ENCODE peak calls at places on chromosomes 11 and 22, in five cellular contexts. One of them, this sample, is unnamed.

GRCh38 chr11:85961930-85962363 is 106.8 kb downstream of the CCDC83 start:
- DNase-seq in cardiac muscle cell: no peak
- DNase-seq in thyroid gland: no peak
- DNase-seq in coronary artery: no peak
- DNase-seq in right atrium auricular region: no peak
- DNase-seq in this sample: peak

GRCh38 chr22:43867839-43868652 is 5.7 kb upstream of the SULT4A1 start:
- DNase-seq in coronary artery: no peak
- DNase-seq in cardiac muscle cell: peak
- DNase-seq in thyroid gland: peak
- DNase-seq in right atrium auricular region: no peak
- DNase-seq in this sample: no peak

GRCh38 chr22:17570851-17571631 is 7.7 kb downstream of the SLC25A18 start:
- DNase-seq in coronary artery: peak
- DNase-seq in thyroid gland: peak
- DNase-seq in right atrium auricular region: peak
- DNase-seq in cardiac muscle cell: peak
- DNase-seq in this sample: peak

GRCh38 chr11:118652681-118653181 is 26.7 kb downstream of the TREH start:
- DNase-seq in coronary artery: peak
- DNase-seq in thyroid gland: no peak
- DNase-seq in cardiac muscle cell: no peak
- DNase-seq in right atrium auricular region: no peak
- DNase-seq in this sample: no peak

GRCh38 chr22:23531283-23531921 is 48.7 kb downstream of the IGLL1 start:
- DNase-seq in coronary artery: no peak
- DNase-seq in right atrium auricular region: no peak
- DNase-seq in thyroid gland: no peak
- DNase-seq in cardiac muscle cell: no peak
- DNase-seq in this sample: no peak

GRCh38 chr22:28155808-28156207 is 236.8 kb upstream of the PITPNB start:
- DNase-seq in cardiac muscle cell: no peak
- DNase-seq in thyroid gland: no peak
- DNase-seq in coronary artery: no peak
- DNase-seq in right atrium auricular region: no peak
- DNase-seq in this sample: no peak

GRCh38 chr22:48782817-48783511 is 1044.7 kb downstream of the BRD1 start:
- DNase-seq in cardiac muscle cell: no peak
- DNase-seq in coronary artery: peak
- DNase-seq in thyroid gland: no peak
- DNase-seq in right atrium auricular region: peak
- DNase-seq in this sample: no peak

GRCh38 chr11:35237860-35238715 is 99.1 kb downstream of the CD44 start:
- DNase-seq in thyroid gland: peak
- DNase-seq in coronary artery: no peak
- DNase-seq in right atrium auricular region: no peak
- DNase-seq in cardiac muscle cell: peak
- DNase-seq in this sample: no peak

GRCh38 chr11:113896156-113896879 is 8.3 kb upstream of the HTR3B start:
- DNase-seq in coronary artery: no peak
- DNase-seq in right atrium auricular region: peak
- DNase-seq in thyroid gland: peak
- DNase-seq in cardiac muscle cell: peak
- DNase-seq in this sample: no peak

GRCh38 chr22:39496131-39496838 is 5.8 kb upstream of the MIEF1 start:
- DNase-seq in right atrium auricular region: peak
- DNase-seq in coronary artery: no peak
- DNase-seq in thyroid gland: peak
- DNase-seq in cardiac muscle cell: peak
- DNase-seq in this sample: no peak

GRCh38 chr11:58549644-58550043 is 26.0 kb downstream of the LPXN start:
- DNase-seq in cardiac muscle cell: peak
- DNase-seq in right atrium auricular region: no peak
- DNase-seq in coronary artery: no peak
- DNase-seq in thyroid gland: no peak
- DNase-seq in this sample: no peak

GRCh38 chr11:134252539-134253188 is 488 bp downstream of the THYN1 start:
- DNase-seq in thyroid gland: peak
- DNase-seq in coronary artery: no peak
- DNase-seq in cardiac muscle cell: peak
- DNase-seq in right atrium auricular region: no peak
- DNase-seq in this sample: peak

GRCh38 chr11:111417011-111417765 is 38.1 kb upstream of the POU2AF1 start:
- DNase-seq in cardiac muscle cell: no peak
- DNase-seq in right atrium auricular region: no peak
- DNase-seq in coronary artery: no peak
- DNase-seq in thyroid gland: peak
- DNase-seq in this sample: no peak

GRCh38 chr11:115054541-115055538 is 376.5 kb downstream of the NXPE2 start:
- DNase-seq in thyroid gland: no peak
- DNase-seq in coronary artery: no peak
- DNase-seq in right atrium auricular region: peak
- DNase-seq in cardiac muscle cell: no peak
- DNase-seq in this sample: peak

GRCh38 chr11:64230985-64231365 is 627 bp downstream of the DNAJC4 start:
- DNase-seq in right atrium auricular region: no peak
- DNase-seq in coronary artery: no peak
- DNase-seq in cardiac muscle cell: no peak
- DNase-seq in thyroid gland: no peak
- DNase-seq in this sample: no peak

GRCh38 chr22:43308451-43309235 is 34.5 kb downstream of the SCUBE1 start:
- DNase-seq in coronary artery: no peak
- DNase-seq in cardiac muscle cell: no peak
- DNase-seq in right atrium auricular region: no peak
- DNase-seq in thyroid gland: peak
- DNase-seq in this sample: no peak

GRCh38 chr11:8038811-8039529 is 42.0 kb upstream of the TUB start:
- DNase-seq in right atrium auricular region: peak
- DNase-seq in thyroid gland: no peak
- DNase-seq in coronary artery: peak
- DNase-seq in cardiac muscle cell: no peak
- DNase-seq in this sample: no peak

GRCh38 chr11:92269021-92269420 is 44.4 kb downstream of the FAT3 start:
- DNase-seq in coronary artery: no peak
- DNase-seq in cardiac muscle cell: peak
- DNase-seq in right atrium auricular region: no peak
- DNase-seq in thyroid gland: no peak
- DNase-seq in this sample: peak

GRCh38 chr11:120052196-120052775 is 85.6 kb downstream of the TRIM29 start:
- DNase-seq in cardiac muscle cell: no peak
- DNase-seq in right atrium auricular region: no peak
- DNase-seq in coronary artery: peak
- DNase-seq in thyroid gland: no peak
- DNase-seq in this sample: no peak

GRCh38 chr22:47291565-47292495 is 529.4 kb downstream of the TBC1D22A start:
- DNase-seq in coronary artery: peak
- DNase-seq in cardiac muscle cell: no peak
- DNase-seq in right atrium auricular region: no peak
- DNase-seq in thyroid gland: peak
- DNase-seq in this sample: no peak

GRCh38 chr22:21624120-21624879 is 5.5 kb downstream of the YDJC start:
- DNase-seq in coronary artery: no peak
- DNase-seq in thyroid gland: peak
- DNase-seq in cardiac muscle cell: peak
- DNase-seq in right atrium auricular region: no peak
- DNase-seq in this sample: peak

GRCh38 chr11:31805629-31806185 is 5.4 kb downstream of the PAX6 start:
- DNase-seq in right atrium auricular region: peak
- DNase-seq in cardiac muscle cell: no peak
- DNase-seq in coronary artery: no peak
- DNase-seq in thyroid gland: no peak
- DNase-seq in this sample: no peak

GRCh38 chr22:42039271-42039670 is 31.3 kb downstream of the NAGA start:
- DNase-seq in right atrium auricular region: no peak
- DNase-seq in cardiac muscle cell: no peak
- DNase-seq in coronary artery: no peak
- DNase-seq in thyroid gland: no peak
- DNase-seq in this sample: no peak

GRCh38 chr22:46027219-46028068 is 50.5 kb upstream of the WNT7B start:
- DNase-seq in coronary artery: peak
- DNase-seq in cardiac muscle cell: peak
- DNase-seq in thyroid gland: peak
- DNase-seq in right atrium auricular region: no peak
- DNase-seq in this sample: no peak
- TF ChIP-seq CTCF in coronary artery: no peak
- TF ChIP-seq CTCF in cardiac muscle cell: no peak
- TF ChIP-seq CTCF in thyroid gland: peak
- TF ChIP-seq CTCF in right atrium auricular region: peak
- TF ChIP-seq CTCF in this sample: peak

GRCh38 chr11:132095230-132096165 is 725.1 kb downstream of the NTM start:
- DNase-seq in cardiac muscle cell: no peak
- DNase-seq in coronary artery: no peak
- DNase-seq in right atrium auricular region: no peak
- DNase-seq in thyroid gland: no peak
- DNase-seq in this sample: no peak

GRCh38 chr11:132101861-132102260 is 731.4 kb downstream of the NTM start:
- DNase-seq in coronary artery: no peak
- DNase-seq in cardiac muscle cell: no peak
- DNase-seq in thyroid gland: no peak
- DNase-seq in right atrium auricular region: no peak
- DNase-seq in this sample: no peak

GRCh38 chr11:132103006-132103405 is 732.6 kb downstream of the NTM start:
- DNase-seq in coronary artery: no peak
- DNase-seq in cardiac muscle cell: no peak
- DNase-seq in right atrium auricular region: no peak
- DNase-seq in thyroid gland: no peak
- DNase-seq in this sample: no peak

GRCh38 chr11:132100583-132100982 is 730.2 kb downstream of the NTM start:
- DNase-seq in thyroid gland: no peak
- DNase-seq in coronary artery: no peak
- DNase-seq in cardiac muscle cell: no peak
- DNase-seq in right atrium auricular region: no peak
- DNase-seq in this sample: no peak

DNA sequence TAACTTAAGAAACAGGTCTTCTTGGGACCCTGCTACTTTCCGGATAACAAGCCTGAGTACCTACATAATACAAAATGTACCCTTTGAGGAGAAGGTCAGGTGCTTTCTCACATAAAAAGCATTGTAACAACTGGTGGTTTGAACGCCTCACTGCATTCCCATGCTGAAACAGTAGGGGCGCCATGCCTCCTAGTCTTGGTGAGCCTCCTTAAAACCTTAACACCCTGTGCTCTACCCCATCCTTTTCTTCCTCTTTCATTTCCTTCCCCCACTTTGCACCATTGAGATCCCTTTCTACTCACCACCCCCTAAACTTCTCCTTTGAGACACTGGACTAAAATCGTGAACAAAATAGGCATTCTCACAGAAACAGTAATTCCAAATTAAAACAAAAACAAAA is 729.3 kb downstream of the NTM start:
- DNase-seq in thyroid gland: no peak
- DNase-seq in cardiac muscle cell: peak
- DNase-seq in right atrium auricular region: no peak
- DNase-seq in coronary artery: no peak
- DNase-seq in this sample: no peak
- TF ChIP-seq CTCF in thyroid gland: peak
- TF ChIP-seq CTCF in cardiac muscle cell: peak
- TF ChIP-seq CTCF in right atrium auricular region: peak
- TF ChIP-seq CTCF in coronary artery: no peak
- TF ChIP-seq CTCF in this sample: peak

GRCh38 chr11:78812513-78813293 is 238.0 kb upstream of the NARS2 start:
- DNase-seq in coronary artery: no peak
- DNase-seq in thyroid gland: no peak
- DNase-seq in right atrium auricular region: no peak
- DNase-seq in cardiac muscle cell: peak
- DNase-seq in this sample: no peak
- TF ChIP-seq CTCF in coronary artery: no peak
- TF ChIP-seq CTCF in thyroid gland: no peak
- TF ChIP-seq CTCF in right atrium auricular region: peak
- TF ChIP-seq CTCF in cardiac muscle cell: no peak
- TF ChIP-seq CTCF in this sample: no peak

GRCh38 chr11:62875698-62876483 is 4.8 kb upstream of the SLC3A2 start:
- DNase-seq in right atrium auricular region: no peak
- DNase-seq in thyroid gland: no peak
- DNase-seq in coronary artery: no peak
- DNase-seq in cardiac muscle cell: no peak
- DNase-seq in this sample: no peak
- TF ChIP-seq CTCF in right atrium auricular region: no peak
- TF ChIP-seq CTCF in thyroid gland: no peak
- TF ChIP-seq CTCF in coronary artery: no peak
- TF ChIP-seq CTCF in cardiac muscle cell: no peak
- TF ChIP-seq CTCF in this sample: no peak

GRCh38 chr22:32536352-32536751 is 61.7 kb downstream of the FBXO7 start:
- DNase-seq in right atrium auricular region: no peak
- DNase-seq in thyroid gland: no peak
- DNase-seq in coronary artery: no peak
- DNase-seq in cardiac muscle cell: no peak
- DNase-seq in this sample: no peak

GRCh38 chr22:32538516-32538915 is 63.9 kb downstream of the FBXO7 start:
- DNase-seq in cardiac muscle cell: no peak
- DNase-seq in thyroid gland: no peak
- DNase-seq in right atrium auricular region: no peak
- DNase-seq in coronary artery: no peak
- DNase-seq in this sample: no peak

GRCh38 chr22:32534252-32535215 is 59.9 kb downstream of the FBXO7 start:
- DNase-seq in thyroid gland: no peak
- DNase-seq in right atrium auricular region: no peak
- DNase-seq in coronary artery: no peak
- DNase-seq in cardiac muscle cell: no peak
- DNase-seq in this sample: no peak

GRCh38 chr22:32533265-32534068 is 58.9 kb downstream of the FBXO7 start:
- DNase-seq in coronary artery: no peak
- DNase-seq in thyroid gland: no peak
- DNase-seq in cardiac muscle cell: no peak
- DNase-seq in right atrium auricular region: no peak
- DNase-seq in this sample: no peak

DNA sequence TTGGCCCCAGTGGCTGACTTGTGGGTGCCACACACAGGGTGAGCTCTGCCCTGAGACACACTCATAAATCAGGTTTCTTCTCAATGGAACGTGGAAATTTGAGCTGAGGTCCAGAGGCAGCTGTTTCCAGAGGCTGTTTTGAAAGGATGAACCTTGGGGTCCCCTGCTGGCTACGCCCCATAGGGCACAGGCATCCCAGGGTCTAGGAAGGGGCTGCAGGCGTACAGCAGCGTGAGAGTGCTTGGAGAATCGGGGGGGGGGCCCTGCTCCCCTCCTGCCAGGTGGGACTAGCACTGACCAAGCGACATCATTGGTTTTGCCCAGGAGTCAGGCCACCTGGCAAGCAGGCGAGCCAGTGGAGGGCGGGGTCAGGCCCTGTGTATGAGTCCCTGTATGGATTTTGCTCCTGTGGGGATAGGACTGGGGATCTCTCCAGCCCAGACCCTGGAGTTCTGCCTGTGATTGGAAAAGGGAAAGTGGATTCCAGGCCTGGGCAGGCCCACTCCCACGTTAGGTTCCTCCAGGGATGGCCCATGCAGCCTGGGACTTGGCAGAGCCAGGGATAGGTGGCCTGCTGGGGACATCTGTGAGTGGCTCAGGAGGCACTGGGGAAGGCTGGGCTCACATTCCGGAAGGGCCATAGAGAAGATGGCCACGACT is 61.0 kb downstream of the FBXO7 start:
- DNase-seq in right atrium auricular region: no peak
- DNase-seq in thyroid gland: no peak
- DNase-seq in coronary artery: no peak
- DNase-seq in cardiac muscle cell: no peak
- DNase-seq in this sample: no peak
- TF ChIP-seq CTCF in right atrium auricular region: no peak
- TF ChIP-seq CTCF in thyroid gland: no peak
- TF ChIP-seq CTCF in coronary artery: no peak
- TF ChIP-seq CTCF in cardiac muscle cell: no peak
- TF ChIP-seq CTCF in this sample: no peak